ENCODE peak calls at places on chromosome 11, in five cellular contexts. I is B cell; K is tibial nerve; D is activated CD4-positive, alpha-beta T cell treated with anti-CD3 and anti-CD28 coated beads, Interleukin-2, amount 50 U/mL, for 1 hour; F is HS-5. S is an unnamed sample.

GRCh38 chr11:77102246-77103210 is at the start of gene OMP:
- DNase-seq in I (no peak), K (no peak), D (no peak), F (no peak), S (no peak)

GRCh38 chr11:116376547-116376946 is 396.2 kb downstream of the BUD13 start:
- DNase-seq in I (no peak), K (no peak), D (no peak), F (no peak), S (no peak)

GRCh38 chr11:58933661-58934060 is 5.6 kb upstream of the GLYATL1 start:
- DNase-seq in I (no peak), K (no peak), D (no peak), F (no peak), S (no peak)

GRCh38 chr11:11620251-11620965 is 1.4 kb downstream of the GALNT18 start:
- DNase-seq in I (peak), K (no peak), D (no peak), F (no peak), S (peak)

GRCh38 chr11:12744831-12745502 is 70.7 kb downstream of the TEAD1 start:
- DNase-seq in I (no peak), K (no peak), D (no peak), F (no peak), S (no peak)

GRCh38 chr11:128247235-128247594 is 340.1 kb downstream of the ETS1 start:
- DNase-seq in I (no peak), K (no peak), D (no peak), F (no peak), S (no peak)

GRCh38 chr11:2929880-2930704 is 872 bp upstream of the PHLDA2 start:
- DNase-seq in I (peak), K (no peak), D (no peak), F (no peak), S (peak)

GRCh38 chr11:121459413-121460041 is 6.8 kb upstream of the SORL1-AS1 start:
- DNase-seq in I (no peak), K (no peak), D (peak), F (no peak), S (no peak)

GRCh38 chr11:95156916-95157568 is 67.4 kb downstream of the ENDOD1 start:
- DNase-seq in I (no peak), K (no peak), D (no peak), F (no peak), S (no peak)

GRCh38 chr11:69380921-69381581 is 87.1 kb downstream of the MYEOV start:
- DNase-seq in I (no peak), K (peak), D (no peak), F (no peak), S (no peak)

GRCh38 chr11:93849751-93850584 is 450 bp downstream of the VSTM5 start:
- DNase-seq in I (no peak), K (no peak), D (no peak), F (no peak), S (peak)

S was measured in endothelial cell.